ENCODE peak calls at places on chromosomes 11 and 22, in nine cellular contexts. R, I, N, X, T, J, B, O and W are unnamed samples.

GRCh38 chr11:73187854-73188253 is 30.2 kb upstream of the P2RY2 start:
- DNase-seq in I (no peak), T (no peak), B (no peak), J (no peak), X (no peak), R (no peak), N (no peak), O (no peak), W (no peak)

GRCh38 chr22:49788492-49788891 is 39.2 kb downstream of the BRD1 start:
- DNase-seq in O (no peak), T (no peak), N (no peak), X (no peak), I (no peak), J (peak), R (peak), B (peak), W (no peak)

GRCh38 chr22:19825016-19825339 is 29.7 kb downstream of the GNB1L start:
- DNase-seq in N (peak), I (no peak), T (no peak), R (peak), O (no peak), J (no peak), X (no peak), B (no peak), W (no peak)

GRCh38 chr11:134312807-134313206 is 19.0 kb upstream of the GLB1L2 start:
- DNase-seq in I (no peak), B (no peak), X (no peak), R (no peak), N (no peak), J (no peak), O (no peak), T (no peak), W (no peak)

GRCh38 chr11:469684-470667 is 19.9 kb downstream of the PTDSS2 start:
- DNase-seq in I (peak), R (peak), O (peak), X (peak), B (peak), T (peak), N (peak), J (peak), W (no peak)

GRCh38 chr11:68999093-68999747 is 13.8 kb downstream of the MRGPRF start:
- DNase-seq in O (no peak), B (no peak), I (no peak), X (no peak), R (no peak), J (no peak), N (no peak), T (no peak), W (no peak)

GRCh38 chr11:13009921-13010736 is 1.0 kb downstream of the RASSF10 start:
- DNase-seq in I (no peak), J (peak), R (peak), T (peak), B (peak), O (no peak), X (peak), N (no peak), W (no peak)

GRCh38 chr11:26779466-26779865 is 57.6 kb upstream of the SLC5A12 start:
- DNase-seq in R (no peak), I (no peak), O (no peak), X (no peak), B (no peak), N (no peak), J (no peak), T (no peak), W (no peak)